ENCODE peak calls at places on chromosome 6, in six cellular contexts. O, B, T, U, F and I are unnamed samples.

GRCh38 chr6:109298605-109299004 is 83.7 kb downstream of the CD164 start:
- DNase-seq in O (no peak), B (no peak), T (no peak), U (no peak), F (no peak), I (no peak)

GRCh38 chr6:144845181-144845580 is 560.0 kb downstream of the UTRN start:
- DNase-seq in O (no peak), B (no peak), T (no peak), U (no peak), F (peak), I (no peak)

GRCh38 chr6:21756487-21756886 is 162.9 kb downstream of the SOX4 start:
- DNase-seq in O (no peak), B (no peak), T (no peak), U (no peak), F (no peak), I (no peak)

GRCh38 chr6:119119989-119120388 is 41.5 kb upstream of the FAM184A start:
- DNase-seq in O (no peak), B (no peak), T (no peak), U (peak), F (peak), I (no peak)

GRCh38 chr6:11616200-11616611 is 78.7 kb downstream of the TMEM170B start:
- DNase-seq in O (no peak), B (no peak), T (no peak), U (peak), F (peak), I (no peak)

GRCh38 chr6:83708970-83709747 is at the start of gene SNAP91:
- DNase-seq in O (no peak), B (no peak), T (no peak), U (no peak), F (no peak), I (no peak)

GRCh38 chr6:106380407-106380806 is 19.9 kb downstream of the CRYBG1 start:
- DNase-seq in O (no peak), B (no peak), T (no peak), U (no peak), F (no peak), I (no peak)

GRCh38 chr6:17505767-17506280 is 94.3 kb upstream of the FAM8A1 start:
- DNase-seq in O (no peak), B (no peak), T (no peak), U (no peak), F (peak), I (no peak)

GRCh38 chr6:156876302-156876701 is 99.1 kb downstream of the ARID1B start:
- DNase-seq in O (no peak), B (no peak), T (peak), U (no peak), F (no peak), I (no peak)

GRCh38 chr6:74362391-74362790 is 666.4 kb downstream of the CD109 start:
- DNase-seq in O (no peak), B (no peak), T (no peak), U (no peak), F (no peak), I (no peak)